ENCODE peak calls at places on chromosomes 3 and 15, in seven cellular contexts. E is activated naive CD4-positive, alpha-beta T cell; V is GM12878; P is stimulated activated CD8-positive, alpha-beta memory T cell treated with anti-CD3 and anti-CD28 coated beads, Interleukin-4, amount 100 ng/mL, for 48 hours; W is Ammon's horn; Y is HFFc6; S is Caki2. G is an unnamed sample.
A peak's percentile ranks its signal among the peaks of the same experiment; 100 is the strongest.

GRCh38 chr15:28147827-28148226 is 48.7 kb upstream of the OCA2 start:
- DNase-seq in E (no peak), W (no peak), P (no peak), S (peak; percentile 35), Y (no peak), V (no peak), G (no peak)

GRCh38 chr15:85751731-85752421 is 42.8 kb downstream of the KLHL25 start:
- DNase-seq in V (no peak), E (no peak), W (peak; percentile 76), P (no peak), S (no peak), Y (no peak), G (no peak)

GRCh38 chr3:53844262-53845102 is 1.7 kb downstream of the CHDH start:
- DNase-seq in E (no peak), Y (no peak), S (no peak), V (no peak), P (no peak), W (peak; percentile 54), G (peak; percentile 43)

GRCh38 chr3:188476930-188477329 is 323.0 kb downstream of the LPP start:
- DNase-seq in E (no peak), P (no peak), V (no peak), Y (no peak), S (no peak), W (no peak), G (no peak)

GRCh38 chr3:56157693-56158092 is 310.6 kb downstream of the ERC2 start:
- DNase-seq in E (no peak), W (peak; percentile 63), V (peak; percentile 1), P (no peak), Y (peak; percentile 1), S (no peak), G (no peak)

GRCh38 chr3:42504334-42505202 is 2.1 kb downstream of the VIPR1 start:
- DNase-seq in P (peak; percentile 17), W (no peak), V (no peak), Y (no peak), E (no peak), S (no peak), G (no peak)

GRCh38 chr15:72118400-72118978 is at the start of gene SENP8:
- DNase-seq in Y (no peak), E (no peak), W (no peak), V (no peak), P (no peak), S (no peak), G (no peak)

GRCh38 chr15:68383161-68384074 is 48.5 kb downstream of the ITGA11 start:
- DNase-seq in E (peak; percentile 4), P (peak; percentile 39), W (peak; percentile 47), S (no peak), Y (peak; percentile 38), V (no peak), G (peak; percentile 26)

GRCh38 chr3:126523745-126524428 is at the start of gene CHST13:
- DNase-seq in W (no peak), P (no peak), S (peak; percentile 46), Y (no peak), V (no peak), E (no peak), G (no peak)

GRCh38 chr3:97613139-97613538 is 151.4 kb upstream of the ARL6 start:
- DNase-seq in E (no peak), W (no peak), S (no peak), V (no peak), Y (no peak), P (no peak), G (no peak)

GRCh38 chr3:136818851-136819783 is at the start of gene SLC35G2:
- DNase-seq in Y (peak; percentile 75), E (no peak), P (peak; percentile 65), S (peak; percentile 77), V (no peak), W (peak; percentile 62), G (peak; percentile 70)

GRCh38 chr3:87398226-87398774 is 121.9 kb upstream of the POU1F1 start:
- DNase-seq in Y (no peak), W (no peak), S (no peak), V (no peak), E (no peak), P (no peak), G (no peak)

GRCh38 chr3:138038725-138039462 is 28.9 kb downstream of the CLDN18 start:
- DNase-seq in P (no peak), W (no peak), V (no peak), S (no peak), Y (no peak), E (no peak), G (no peak)

GRCh38 chr3:12449889-12450682 is 34.2 kb upstream of the TSEN2 start:
- DNase-seq in P (no peak), W (no peak), Y (no peak), V (no peak), E (no peak), S (no peak), G (no peak)

GRCh38 chr3:193803288-193803687 is 210.3 kb downstream of the OPA1 start:
- DNase-seq in P (no peak), Y (no peak), W (no peak), E (no peak), S (no peak), V (no peak), G (no peak)

GRCh38 chr3:8266679-8267267 is 234.8 kb upstream of the LMCD1 start:
- DNase-seq in E (no peak), Y (no peak), W (peak; percentile 35), S (no peak), V (no peak), P (no peak), G (peak; percentile 13)

GRCh38 chr15:87660494-87661129 is 595.9 kb downstream of the NTRK3 start:
- DNase-seq in S (no peak), P (no peak), W (no peak), Y (no peak), V (no peak), E (no peak), G (no peak)

GRCh38 chr15:76337047-76337738 is 620 bp downstream of the ISL2 start:
- DNase-seq in V (no peak), Y (peak; percentile 58), P (peak; percentile 41), S (no peak), W (no peak), E (no peak), G (no peak)

GRCh38 chr15:101511717-101512116 is 22.2 kb upstream of the PCSK6 start:
- DNase-seq in E (no peak), Y (no peak), S (no peak), W (no peak), V (no peak), P (no peak), G (no peak)

GRCh38 chr3:102017784-102018183 is 168.5 kb downstream of the NFKBIZ start:
- DNase-seq in W (no peak), P (no peak), E (no peak), S (no peak), Y (no peak), V (no peak), G (no peak)

GRCh38 chr3:122961146-122961545 is 66.4 kb downstream of the SEMA5B start:
- DNase-seq in E (no peak), V (no peak), P (no peak), S (no peak), Y (peak; percentile 67), W (no peak), G (no peak)

GRCh38 chr3:14430706-14431470 is 28.5 kb downstream of the SLC6A6 start:
- DNase-seq in V (no peak), Y (no peak), W (peak; percentile 74), E (no peak), S (no peak), P (no peak), G (no peak)

G was measured in cerebellum.